ENCODE peak calls at places on chromosomes 6 and 20, in five cellular contexts. One of them, this sample, is unnamed.

GRCh38 chr6:149648148-149649145 is at the start of gene KATNA1:
- DNase-seq in neural progenitor cell: peak; percentile 94
- DNase-seq in thyroid gland: peak; percentile 93
- DNase-seq in effector memory CD4-positive, alpha-beta T cell: peak; percentile 81
- DNase-seq in adrenal gland: peak; percentile 89
- DNase-seq in this sample: peak; percentile 85

GRCh38 chr6:31400467-31401289 is 2.7 kb upstream of the MICA start:
- DNase-seq in thyroid gland: peak; percentile 74
- DNase-seq in adrenal gland: peak; percentile 73
- DNase-seq in neural progenitor cell: peak; percentile 59
- DNase-seq in effector memory CD4-positive, alpha-beta T cell: peak; percentile 71
- DNase-seq in this sample: peak; percentile 83

GRCh38 chr6:45538636-45539035 is 160.9 kb upstream of the SUPT3H start:
- DNase-seq in neural progenitor cell: no peak
- DNase-seq in effector memory CD4-positive, alpha-beta T cell: no peak
- DNase-seq in adrenal gland: no peak
- DNase-seq in thyroid gland: peak; percentile 28
- DNase-seq in this sample: no peak

GRCh38 chr6:138517635-138518034 is 18.3 kb upstream of the NHSL1 start:
- DNase-seq in thyroid gland: peak; percentile 89
- DNase-seq in adrenal gland: no peak
- DNase-seq in effector memory CD4-positive, alpha-beta T cell: peak; percentile 28
- DNase-seq in neural progenitor cell: peak; percentile 45
- DNase-seq in this sample: peak; percentile 58

GRCh38 chr6:131107166-131107565 is 28.1 kb upstream of the AKAP7 start:
- DNase-seq in neural progenitor cell: no peak
- DNase-seq in adrenal gland: no peak
- DNase-seq in effector memory CD4-positive, alpha-beta T cell: no peak
- DNase-seq in thyroid gland: no peak
- DNase-seq in this sample: no peak

GRCh38 chr6:142534484-142534883 is 232.7 kb downstream of the ADGRG6 start:
- DNase-seq in effector memory CD4-positive, alpha-beta T cell: no peak
- DNase-seq in adrenal gland: no peak
- DNase-seq in thyroid gland: no peak
- DNase-seq in neural progenitor cell: no peak
- DNase-seq in this sample: no peak

GRCh38 chr6:6734463-6735455 is 146.2 kb downstream of the LY86 start:
- DNase-seq in effector memory CD4-positive, alpha-beta T cell: no peak
- DNase-seq in adrenal gland: no peak
- DNase-seq in thyroid gland: no peak
- DNase-seq in neural progenitor cell: no peak
- DNase-seq in this sample: no peak

GRCh38 chr6:18997375-18997826 is 610.3 kb downstream of the RNF144B start:
- DNase-seq in neural progenitor cell: peak; percentile 76
- DNase-seq in adrenal gland: no peak
- DNase-seq in thyroid gland: peak; percentile 21
- DNase-seq in effector memory CD4-positive, alpha-beta T cell: no peak
- DNase-seq in this sample: no peak

GRCh38 chr6:168097221-168097620 is 18.2 kb upstream of the FRMD1 start:
- DNase-seq in neural progenitor cell: no peak
- DNase-seq in effector memory CD4-positive, alpha-beta T cell: no peak
- DNase-seq in thyroid gland: no peak
- DNase-seq in adrenal gland: no peak
- DNase-seq in this sample: no peak

GRCh38 chr6:6717953-6718352 is 129.4 kb downstream of the LY86 start:
- DNase-seq in thyroid gland: peak; percentile 59
- DNase-seq in neural progenitor cell: no peak
- DNase-seq in effector memory CD4-positive, alpha-beta T cell: no peak
- DNase-seq in adrenal gland: no peak
- DNase-seq in this sample: no peak

GRCh38 chr6:52620906-52621190 is 44.0 kb upstream of the TRAM2 start:
- DNase-seq in thyroid gland: peak; percentile 43
- DNase-seq in adrenal gland: no peak
- DNase-seq in effector memory CD4-positive, alpha-beta T cell: no peak
- DNase-seq in neural progenitor cell: no peak
- DNase-seq in this sample: no peak

GRCh38 chr6:148332088-148332487 is 10.6 kb upstream of the SASH1 start:
- DNase-seq in neural progenitor cell: no peak
- DNase-seq in effector memory CD4-positive, alpha-beta T cell: no peak
- DNase-seq in adrenal gland: no peak
- DNase-seq in thyroid gland: no peak
- DNase-seq in this sample: no peak

GRCh38 chr6:131755597-131755996 is 44.8 kb upstream of the CTAGE9 start:
- DNase-seq in adrenal gland: no peak
- DNase-seq in effector memory CD4-positive, alpha-beta T cell: no peak
- DNase-seq in thyroid gland: no peak
- DNase-seq in neural progenitor cell: no peak
- DNase-seq in this sample: no peak

GRCh38 chr6:118263929-118264486 is 284.1 kb upstream of the PLN start:
- DNase-seq in thyroid gland: no peak
- DNase-seq in effector memory CD4-positive, alpha-beta T cell: no peak
- DNase-seq in adrenal gland: peak; percentile 26
- DNase-seq in neural progenitor cell: peak; percentile 44
- DNase-seq in this sample: no peak

GRCh38 chr6:66930559-66931290 is 1223.7 kb upstream of the EYS start:
- DNase-seq in adrenal gland: no peak
- DNase-seq in effector memory CD4-positive, alpha-beta T cell: no peak
- DNase-seq in neural progenitor cell: no peak
- DNase-seq in thyroid gland: no peak
- DNase-seq in this sample: no peak

GRCh38 chr6:151054304-151054703 is 185.5 kb upstream of the AKAP12 start:
- DNase-seq in adrenal gland: no peak
- DNase-seq in effector memory CD4-positive, alpha-beta T cell: no peak
- DNase-seq in thyroid gland: peak; percentile 35
- DNase-seq in neural progenitor cell: peak; percentile 23
- DNase-seq in this sample: no peak

GRCh38 chr6:156840606-156841005 is 63.4 kb downstream of the ARID1B start:
- DNase-seq in effector memory CD4-positive, alpha-beta T cell: no peak
- DNase-seq in adrenal gland: no peak
- DNase-seq in thyroid gland: no peak
- DNase-seq in neural progenitor cell: peak; percentile 21
- DNase-seq in this sample: no peak

GRCh38 chr6:83615025-83615999 is 93.6 kb downstream of the SNAP91 start:
- DNase-seq in adrenal gland: no peak
- DNase-seq in thyroid gland: no peak
- DNase-seq in effector memory CD4-positive, alpha-beta T cell: no peak
- DNase-seq in neural progenitor cell: peak; percentile 71
- DNase-seq in this sample: no peak

GRCh38 chr6:44569931-44570385 is 182.5 kb downstream of the CDC5L start:
- DNase-seq in neural progenitor cell: no peak
- DNase-seq in effector memory CD4-positive, alpha-beta T cell: no peak
- DNase-seq in adrenal gland: peak; percentile 17
- DNase-seq in thyroid gland: peak; percentile 3
- DNase-seq in this sample: no peak

GRCh38 chr20:56429496-56429895 is 17.4 kb downstream of the CASS4 start:
- DNase-seq in adrenal gland: no peak
- DNase-seq in effector memory CD4-positive, alpha-beta T cell: no peak
- DNase-seq in neural progenitor cell: no peak
- DNase-seq in thyroid gland: no peak
- DNase-seq in this sample: no peak

GRCh38 chr20:2652724-2653510 is 485 bp downstream of the NOP56 start:
- DNase-seq in thyroid gland: peak; percentile 16
- DNase-seq in adrenal gland: peak; percentile 53
- DNase-seq in effector memory CD4-positive, alpha-beta T cell: no peak
- DNase-seq in neural progenitor cell: peak; percentile 36
- DNase-seq in this sample: no peak

GRCh38 chr6:161355731-161356130 is 81.9 kb upstream of the AGPAT4 start:
- DNase-seq in thyroid gland: no peak
- DNase-seq in neural progenitor cell: no peak
- DNase-seq in adrenal gland: no peak
- DNase-seq in effector memory CD4-positive, alpha-beta T cell: no peak
- DNase-seq in this sample: no peak

GRCh38 chr6:153780011-153780410 is 259.0 kb upstream of the OPRM1 start:
- DNase-seq in neural progenitor cell: no peak
- DNase-seq in effector memory CD4-positive, alpha-beta T cell: no peak
- DNase-seq in adrenal gland: no peak
- DNase-seq in thyroid gland: no peak
- DNase-seq in this sample: no peak

GRCh38 chr20:9838378-9839295 is at the start of gene PAK5:
- DNase-seq in adrenal gland: peak; percentile 90
- DNase-seq in thyroid gland: peak; percentile 84
- DNase-seq in neural progenitor cell: peak; percentile 96
- DNase-seq in effector memory CD4-positive, alpha-beta T cell: no peak
- DNase-seq in this sample: no peak

GRCh38 chr6:7424967-7425807 is 35.6 kb downstream of the RIOK1 start:
- DNase-seq in effector memory CD4-positive, alpha-beta T cell: no peak
- DNase-seq in adrenal gland: no peak
- DNase-seq in thyroid gland: peak; percentile 43
- DNase-seq in neural progenitor cell: no peak
- DNase-seq in this sample: no peak

GRCh38 chr6:167976708-167977107 is 20.8 kb upstream of the KIF25 start:
- DNase-seq in thyroid gland: no peak
- DNase-seq in neural progenitor cell: no peak
- DNase-seq in adrenal gland: no peak
- DNase-seq in effector memory CD4-positive, alpha-beta T cell: no peak
- DNase-seq in this sample: no peak

GRCh38 chr6:958531-958930 is 265.6 kb upstream of the EXOC2 start:
- DNase-seq in effector memory CD4-positive, alpha-beta T cell: no peak
- DNase-seq in neural progenitor cell: no peak
- DNase-seq in thyroid gland: no peak
- DNase-seq in adrenal gland: no peak
- DNase-seq in this sample: no peak

GRCh38 chr6:47245745-47246371 is 63.8 kb downstream of the TNFRSF21 start:
- DNase-seq in neural progenitor cell: no peak
- DNase-seq in thyroid gland: no peak
- DNase-seq in effector memory CD4-positive, alpha-beta T cell: no peak
- DNase-seq in adrenal gland: no peak
- DNase-seq in this sample: no peak

GRCh38 chr6:2285510-2285909 is 40.1 kb upstream of the GMDS start:
- DNase-seq in effector memory CD4-positive, alpha-beta T cell: no peak
- DNase-seq in neural progenitor cell: no peak
- DNase-seq in adrenal gland: no peak
- DNase-seq in thyroid gland: no peak
- DNase-seq in this sample: no peak

GRCh38 chr20:24983896-24984295 is 8.7 kb downstream of the APMAP start:
- DNase-seq in adrenal gland: no peak
- DNase-seq in thyroid gland: peak; percentile 79
- DNase-seq in effector memory CD4-positive, alpha-beta T cell: no peak
- DNase-seq in neural progenitor cell: no peak
- DNase-seq in this sample: no peak

GRCh38 chr6:10736721-10737120 is 10.9 kb upstream of the TMEM14B start:
- DNase-seq in thyroid gland: no peak
- DNase-seq in adrenal gland: no peak
- DNase-seq in effector memory CD4-positive, alpha-beta T cell: no peak
- DNase-seq in neural progenitor cell: no peak
- DNase-seq in this sample: no peak

GRCh38 chr20:14488756-14489479 is 151.5 kb upstream of the FLRT3 start:
- DNase-seq in thyroid gland: no peak
- DNase-seq in adrenal gland: no peak
- DNase-seq in neural progenitor cell: no peak
- DNase-seq in effector memory CD4-positive, alpha-beta T cell: no peak
- DNase-seq in this sample: no peak

GRCh38 chr6:166032366-166033171 is 135.1 kb downstream of the TBXT start:
- DNase-seq in thyroid gland: no peak
- DNase-seq in effector memory CD4-positive, alpha-beta T cell: no peak
- DNase-seq in neural progenitor cell: peak; percentile 51
- DNase-seq in adrenal gland: no peak
- DNase-seq in this sample: no peak

GRCh38 chr6:3522561-3523287 is 65.9 kb upstream of the SLC22A23 start:
- DNase-seq in effector memory CD4-positive, alpha-beta T cell: no peak
- DNase-seq in adrenal gland: no peak
- DNase-seq in thyroid gland: no peak
- DNase-seq in neural progenitor cell: no peak
- DNase-seq in this sample: no peak

GRCh38 chr6:3518356-3518841 is 61.5 kb upstream of the SLC22A23 start:
- DNase-seq in neural progenitor cell: no peak
- DNase-seq in adrenal gland: peak; percentile 21
- DNase-seq in thyroid gland: no peak
- DNase-seq in effector memory CD4-positive, alpha-beta T cell: no peak
- DNase-seq in this sample: no peak

GRCh38 chr6:3523288-3523670 is 66.4 kb upstream of the SLC22A23 start:
- DNase-seq in neural progenitor cell: no peak
- DNase-seq in thyroid gland: no peak
- DNase-seq in effector memory CD4-positive, alpha-beta T cell: no peak
- DNase-seq in adrenal gland: no peak
- DNase-seq in this sample: no peak

GRCh38 chr6:3523966-3524365 is 67.1 kb upstream of the SLC22A23 start:
- DNase-seq in effector memory CD4-positive, alpha-beta T cell: no peak
- DNase-seq in adrenal gland: no peak
- DNase-seq in thyroid gland: no peak
- DNase-seq in neural progenitor cell: peak; percentile 80
- DNase-seq in this sample: no peak

GRCh38 chr6:3520541-3521220 is 63.8 kb upstream of the SLC22A23 start:
- DNase-seq in adrenal gland: no peak
- DNase-seq in thyroid gland: no peak
- DNase-seq in neural progenitor cell: no peak
- DNase-seq in effector memory CD4-positive, alpha-beta T cell: no peak
- DNase-seq in this sample: no peak
- H3K4me1 ChIP-seq in adrenal gland: no peaks in the 10 kb centered on the region
- H3K4me1 ChIP-seq in thyroid gland: no peaks in the 10 kb centered on the region
- H3K4me1 ChIP-seq in neural progenitor cell: peaks cover 38% of the 10 kb centered on the region
- H3K4me1 ChIP-seq in effector memory CD4-positive, alpha-beta T cell: no peaks in the 10 kb centered on the region
- H3K4me1 ChIP-seq in this sample: no peaks in the 10 kb centered on the region

DNA sequence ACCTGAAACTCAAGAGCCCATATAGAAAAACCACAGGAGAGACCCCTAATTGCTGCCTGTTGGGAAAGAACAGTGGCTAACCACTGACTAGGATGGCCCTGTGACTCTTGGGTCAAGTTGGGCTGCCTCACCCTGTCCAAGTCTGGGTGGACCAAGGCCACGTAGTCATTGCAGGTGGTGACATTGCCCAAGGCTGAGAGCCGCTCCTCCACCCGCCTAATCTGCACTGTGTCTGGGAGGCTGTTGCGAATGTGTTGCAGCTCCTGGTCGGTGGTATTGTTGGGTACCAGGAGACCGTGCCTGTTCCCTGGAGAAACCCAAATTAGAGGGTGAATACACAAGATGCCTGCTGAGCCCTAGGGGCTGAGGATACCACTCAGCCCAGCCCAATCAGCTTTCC is 2.6 kb upstream of the MMP24OS start:
- DNase-seq in effector memory CD4-positive, alpha-beta T cell: no peak
- DNase-seq in adrenal gland: no peak
- DNase-seq in neural progenitor cell: no peak
- DNase-seq in thyroid gland: no peak
- DNase-seq in this sample: no peak
- H3K27ac ChIP-seq in effector memory CD4-positive, alpha-beta T cell: no peak overlapping the region
- H3K27ac ChIP-seq in adrenal gland: no peak overlapping the region
- H3K27ac ChIP-seq in neural progenitor cell: no peak overlapping the region
- H3K27ac ChIP-seq in thyroid gland: no peak overlapping the region
- H3K27ac ChIP-seq in this sample: no peak overlapping the region

DNA sequence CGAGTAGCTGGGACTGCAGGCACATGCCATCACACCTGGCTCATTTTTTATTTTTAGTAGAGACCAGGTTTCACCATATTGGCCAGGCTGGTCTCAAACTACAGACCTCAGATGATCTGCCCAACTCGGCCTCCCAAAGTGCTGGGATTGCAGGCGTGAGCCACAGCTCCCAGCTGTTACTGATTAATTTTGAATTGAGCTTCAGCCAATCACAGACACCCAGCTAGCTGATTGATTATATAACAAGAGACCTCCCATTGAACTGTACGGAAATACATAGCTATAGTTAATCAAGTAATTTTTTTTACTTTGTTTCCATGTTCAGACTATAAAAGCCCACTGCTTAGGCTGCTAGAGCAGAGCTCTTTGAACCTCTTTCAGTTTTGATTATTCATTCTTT is 31.6 kb downstream of the PKIB start:
- DNase-seq in neural progenitor cell: no peak
- DNase-seq in thyroid gland: no peak
- DNase-seq in effector memory CD4-positive, alpha-beta T cell: no peak
- DNase-seq in adrenal gland: no peak
- DNase-seq in this sample: no peak
- H3K4me3 ChIP-seq in neural progenitor cell: no peak overlapping the region
- H3K4me3 ChIP-seq in thyroid gland: no peak overlapping the region
- H3K4me3 ChIP-seq in effector memory CD4-positive, alpha-beta T cell: no peak overlapping the region
- H3K4me3 ChIP-seq in adrenal gland: no peak overlapping the region
- H3K4me3 ChIP-seq in this sample: no peak overlapping the region

GRCh38 chr6:15885624-15886023 is 222.8 kb upstream of the DTNBP1 start:
- DNase-seq in neural progenitor cell: no peak
- DNase-seq in effector memory CD4-positive, alpha-beta T cell: no peak
- DNase-seq in adrenal gland: no peak
- DNase-seq in thyroid gland: no peak
- DNase-seq in this sample: no peak
- H3K4me1 ChIP-seq in neural progenitor cell: no peaks in the 10 kb centered on the region
- H3K4me1 ChIP-seq in effector memory CD4-positive, alpha-beta T cell: no peaks in the 10 kb centered on the region
- H3K4me1 ChIP-seq in adrenal gland: peaks cover 6% of the 10 kb centered on the region
- H3K4me1 ChIP-seq in thyroid gland: no peaks in the 10 kb centered on the region
- H3K4me1 ChIP-seq in this sample: no peaks in the 10 kb centered on the region